ENCODE peak calls at places on chromosome 21, in four cellular contexts. F, M, A and Z are unnamed samples.

GRCh38 chr21:38531610-38532009 is 33.3 kb upstream of the ERG start:
- DNase-seq in F (peak), M (no peak), A (no peak), Z (peak)

GRCh38 chr21:26923986-26924385 is 42.9 kb downstream of the ADAMTS5 start:
- DNase-seq in F (no peak), M (no peak), A (no peak), Z (no peak)

GRCh38 chr21:15682182-15682895 is 47.4 kb upstream of the USP25 start:
- DNase-seq in F (peak), M (no peak), A (no peak), Z (peak)

GRCh38 chr21:46153259-46154154 is 1.9 kb downstream of the FTCD start:
- DNase-seq in F (peak), M (peak), A (no peak), Z (no peak)

GRCh38 chr21:39004776-39005605 is 178.3 kb downstream of the PSMG1 start:
- DNase-seq in F (no peak), M (peak), A (no peak), Z (no peak)

GRCh38 chr21:25449950-25450349 is 157.3 kb downstream of the MRPL39 start:
- DNase-seq in F (no peak), M (no peak), A (no peak), Z (no peak)

GRCh38 chr21:46142581-46143473 is 12.6 kb downstream of the FTCD start:
- DNase-seq in F (no peak), M (peak), A (no peak), Z (no peak)

GRCh38 chr21:27631471-27631870 is 664.6 kb upstream of the ADAMTS5 start:
- DNase-seq in F (no peak), M (no peak), A (no peak), Z (no peak)

GRCh38 chr21:31366825-31367224 is 22.8 kb upstream of the TIAM1 start:
- DNase-seq in F (peak), M (no peak), A (no peak), Z (peak)

GRCh38 chr21:23452384-23453083 is 2154.7 kb downstream of the MRPL39 start:
- DNase-seq in F (no peak), M (no peak), A (no peak), Z (no peak)

GRCh38 chr21:27201197-27201596 is 234.3 kb upstream of the ADAMTS5 start:
- DNase-seq in F (no peak), M (no peak), A (no peak), Z (no peak)

GRCh38 chr21:14259669-14260458 is 43.9 kb downstream of the RBM11 start:
- DNase-seq in F (peak), M (no peak), A (no peak), Z (peak)

DNA sequence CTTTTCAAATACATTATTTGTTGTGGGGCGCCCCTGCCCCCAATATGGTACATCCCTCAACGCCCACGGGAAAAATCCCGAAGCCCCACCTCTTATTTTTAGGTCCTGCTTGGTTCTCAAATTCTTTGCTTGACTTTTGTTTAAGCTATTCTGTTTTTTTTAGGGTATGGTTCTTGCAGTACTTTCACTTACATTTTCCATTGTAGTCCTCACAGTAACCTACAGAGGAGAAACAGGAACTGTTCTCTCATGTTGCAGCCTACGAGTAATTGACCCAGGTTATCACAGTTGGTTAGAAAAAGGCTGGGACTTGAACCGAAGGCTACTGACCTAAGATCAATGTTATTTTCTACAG is 699 bp upstream of the C21orf91 start:
- DNase-seq in F (no peak), M (peak), A (no peak), Z (no peak)
- H3K4me3 ChIP-seq in F (peak), M (peak), A (peak), Z (peak)

GRCh38 chr21:34845521-34846213 is 176.9 kb downstream of the CLIC6 start:
- DNase-seq in F (peak), M (no peak), A (peak), Z (peak)
- H3K4me3 ChIP-seq in F (no peak), M (no peak), A (peak), Z (no peak)

DNA sequence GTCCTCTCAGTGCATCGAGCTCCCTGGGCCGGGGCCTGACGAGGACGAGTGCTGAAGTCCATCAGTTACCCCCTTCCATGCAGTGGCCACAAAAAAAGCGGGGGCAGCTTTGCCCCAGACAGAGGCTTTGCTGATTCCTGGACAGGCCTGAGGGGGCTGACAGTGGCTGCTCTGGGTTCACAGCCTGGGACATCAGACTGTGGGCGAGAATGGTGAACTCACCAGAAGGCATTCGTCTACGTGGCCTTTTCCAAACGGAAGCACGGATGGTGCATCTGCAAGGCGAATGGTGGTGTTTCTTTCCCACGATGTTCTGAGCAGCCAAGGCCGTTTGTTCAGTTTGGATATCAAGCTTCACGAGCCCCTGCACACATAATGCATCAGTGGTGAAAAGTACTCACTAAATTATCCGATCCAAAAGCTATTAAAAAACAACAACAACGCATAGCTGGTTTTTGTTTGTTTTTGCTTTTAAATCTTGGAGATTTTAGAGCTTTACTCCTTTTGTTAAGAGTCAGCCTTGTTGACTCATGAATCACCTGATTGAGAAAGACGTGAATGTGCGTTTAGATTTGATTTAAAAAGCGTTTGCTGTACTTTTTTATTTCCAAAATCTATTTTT is 6.3 kb upstream of the ZBTB21 start:
- DNase-seq in F (no peak), M (no peak), A (no peak), Z (no peak)
- H3K4me3 ChIP-seq in F (no peak), M (no peak), A (no peak), Z (no peak)

GRCh38 chr21:36698160-36699025 is 522 bp upstream of the SIM2 start:
- DNase-seq in F (no peak), M (no peak), A (no peak), Z (no peak)
- H3K4me3 ChIP-seq in F (peak), M (no peak), A (no peak), Z (peak)

DNA sequence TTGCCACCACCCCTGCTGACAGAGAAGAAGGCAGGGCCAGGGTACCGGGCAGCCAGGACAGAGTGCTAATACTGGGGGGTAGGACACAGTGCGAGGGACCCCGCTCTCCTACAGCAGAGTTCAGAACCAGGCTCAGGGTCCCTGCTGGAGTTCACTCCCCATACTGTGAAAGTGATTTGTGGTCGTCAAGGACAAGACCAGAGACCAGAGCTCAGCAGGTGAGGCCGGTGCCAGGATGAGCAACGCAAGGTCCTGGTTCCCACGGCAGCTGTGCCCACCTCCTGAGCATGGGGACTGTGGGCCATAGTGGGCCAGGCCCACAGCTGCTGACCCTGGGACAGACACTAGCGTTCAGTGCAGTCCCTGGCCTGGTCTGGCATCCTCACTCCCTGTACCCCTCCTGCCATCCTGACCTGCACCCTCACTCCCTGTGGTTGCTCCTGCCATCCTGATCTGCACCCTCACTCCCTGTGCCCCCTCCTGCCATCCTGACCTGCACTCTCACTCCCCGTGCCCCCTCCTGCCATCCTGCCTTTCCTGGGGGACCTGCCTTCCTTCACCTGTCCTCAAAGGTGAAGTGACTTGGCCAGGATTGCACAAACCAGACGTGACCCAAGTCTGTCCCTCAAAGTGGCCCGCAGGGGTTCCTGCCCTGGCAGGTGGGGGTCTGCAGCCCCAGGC is 13.8 kb upstream of the PTTG1IP start:
- DNase-seq in F (no peak), M (peak), A (no peak), Z (no peak)
- H3K4me3 ChIP-seq in F (no peak), M (no peak), A (no peak), Z (no peak)

GRCh38 chr21:29157084-29157483 is 26.6 kb downstream of the MAP3K7CL start:
- DNase-seq in F (no peak), M (no peak), A (no peak), Z (no peak)

GRCh38 chr21:29155933-29156260 is 25.5 kb downstream of the MAP3K7CL start:
- DNase-seq in F (no peak), M (no peak), A (no peak), Z (no peak)

GRCh38 chr21:29154270-29154669 is 23.8 kb downstream of the MAP3K7CL start:
- DNase-seq in F (no peak), M (no peak), A (no peak), Z (no peak)

GRCh38 chr21:29152936-29153335 is 22.5 kb downstream of the MAP3K7CL start:
- DNase-seq in F (peak), M (no peak), A (no peak), Z (no peak)

GRCh38 chr21:29155118-29155932 is 24.9 kb downstream of the MAP3K7CL start:
- DNase-seq in F (peak), M (no peak), A (no peak), Z (no peak)
- H3K4me3 ChIP-seq in F (no peak), M (no peak), A (no peak), Z (peak)

GRCh38 chr21:21051109-21052055 is 53.2 kb downstream of the NCAM2 start:
- DNase-seq in F (no peak), M (no peak), A (no peak), Z (no peak)
- H3K4me3 ChIP-seq in F (no peak), M (no peak), A (no peak), Z (no peak)

GRCh38 chr21:33026878-33027400 is 1.2 kb downstream of the OLIG2 start:
- DNase-seq in F (no peak), M (no peak), A (no peak), Z (no peak)
- H3K4me3 ChIP-seq in F (no peak), M (no peak), A (no peak), Z (no peak)

GRCh38 chr21:43921979-43922945 is 57.2 kb downstream of the AGPAT3 start:
- DNase-seq in F (no peak), M (no peak), A (peak), Z (peak)

GRCh38 chr21:43923391-43923790 is 58.4 kb downstream of the AGPAT3 start:
- DNase-seq in F (no peak), M (no peak), A (no peak), Z (no peak)

GRCh38 chr21:43919871-43920801 is 55.1 kb downstream of the AGPAT3 start:
- DNase-seq in F (no peak), M (no peak), A (no peak), Z (no peak)

GRCh38 chr21:43922949-43923348 is 57.9 kb downstream of the AGPAT3 start:
- DNase-seq in F (no peak), M (no peak), A (no peak), Z (no peak)

DNA sequence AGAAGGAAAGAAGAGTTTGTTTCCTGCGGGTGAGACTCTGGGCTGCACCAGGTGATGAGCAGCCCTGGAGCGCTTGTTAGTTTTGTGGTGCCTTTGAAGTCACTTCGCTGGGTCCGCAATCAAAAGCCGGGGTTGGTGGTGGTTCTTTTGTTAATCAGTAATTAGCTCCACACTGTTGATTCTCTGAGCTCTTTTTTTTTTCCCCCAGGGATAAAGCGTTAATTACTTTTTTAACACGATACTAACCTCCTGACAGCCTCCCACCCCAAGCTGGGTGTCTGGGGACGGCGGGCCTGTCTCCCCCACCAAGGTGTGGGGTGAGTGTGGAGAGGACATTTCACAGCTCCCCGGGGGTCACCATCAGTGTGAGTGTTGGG is 56.6 kb downstream of the AGPAT3 start:
- DNase-seq in F (no peak), M (no peak), A (peak), Z (no peak)
- H3K4me3 ChIP-seq in F (no peak), M (no peak), A (peak), Z (no peak)

GRCh38 chr21:45030637-45031218 is 43.7 kb upstream of the ADARB1 start:
- DNase-seq in F (no peak), M (no peak), A (no peak), Z (peak)
- H3K4me3 ChIP-seq in F (no peak), M (no peak), A (no peak), Z (no peak)